ENCODE peak calls at places on chromosomes 6 and 20, in nine cellular contexts. O, G, U, M, J, C, N, S and R are unnamed samples.

GRCh38 chr20:41004561-41005360 is 23.9 kb upstream of the TOP1 start:
- DNase-seq in O (no peak), G (peak), U (peak), M (no peak), J (no peak), C (no peak), N (no peak), S (no peak), R (no peak)

GRCh38 chr6:79742030-79742429 is 110.9 kb downstream of the SH3BGRL2 start:
- DNase-seq in O (no peak), G (no peak), U (no peak), M (no peak), J (no peak), C (no peak), N (no peak), S (no peak), R (no peak)

GRCh38 chr6:160793652-160794051 is 91.6 kb downstream of the PLG start:
- DNase-seq in O (no peak), G (no peak), U (no peak), M (no peak), J (no peak), C (no peak), N (no peak), S (no peak), R (no peak)

GRCh38 chr6:25962368-25963127 is at the start of gene TRIM38:
- DNase-seq in O (peak), G (peak), U (peak), M (no peak), J (peak), C (peak), N (peak), S (peak), R (peak)

GRCh38 chr6:110688661-110689268 is 126.5 kb downstream of the CDK19 start:
- DNase-seq in O (no peak), G (no peak), U (peak), M (no peak), J (no peak), C (no peak), N (no peak), S (no peak), R (peak)

GRCh38 chr6:63507096-63507495 is 65.2 kb upstream of the LOC128125822 start:
- DNase-seq in O (no peak), G (no peak), U (no peak), M (no peak), J (no peak), C (no peak), N (no peak), S (no peak), R (no peak)

GRCh38 chr6:165059032-165059431 is 250.4 kb downstream of the C6orf118 start:
- DNase-seq in O (no peak), G (no peak), U (no peak), M (no peak), J (no peak), C (no peak), N (no peak), S (no peak), R (no peak)

GRCh38 chr20:57399587-57400261 is 8.5 kb downstream of the RBM38 start:
- DNase-seq in O (no peak), G (no peak), U (no peak), M (no peak), J (no peak), C (no peak), N (no peak), S (no peak), R (peak)

GRCh38 chr6:18352842-18353241 is 34.3 kb upstream of the RNF144B start:
- DNase-seq in O (no peak), G (no peak), U (peak), M (no peak), J (no peak), C (no peak), N (no peak), S (no peak), R (no peak)

GRCh38 chr20:8997720-8998119 is 71.2 kb upstream of the PLCB4 start:
- DNase-seq in O (no peak), G (no peak), U (no peak), M (no peak), J (no peak), C (no peak), N (no peak), S (no peak), R (no peak)

GRCh38 chr6:34239893-34240292 is 3.2 kb downstream of the HMGA1 start:
- DNase-seq in O (no peak), G (peak), U (no peak), M (no peak), J (no peak), C (no peak), N (no peak), S (no peak), R (no peak)

GRCh38 chr6:34792605-34793500 is 970 bp downstream of the BLTP3A start:
- DNase-seq in O (peak), G (peak), U (no peak), M (no peak), J (peak), C (no peak), N (no peak), S (no peak), R (no peak)

GRCh38 chr20:33431797-33432381 is 11.7 kb downstream of the SNTA1 start:
- DNase-seq in O (no peak), G (no peak), U (no peak), M (no peak), J (no peak), C (no peak), N (no peak), S (peak), R (no peak)

GRCh38 chr20:3653921-3654320 is 9.3 kb downstream of the GFRA4 start:
- DNase-seq in O (no peak), G (no peak), U (no peak), M (no peak), J (no peak), C (no peak), N (no peak), S (no peak), R (no peak)

GRCh38 chr6:28657756-28658465 is 132.2 kb downstream of the GPX5 start:
- DNase-seq in O (peak), G (no peak), U (no peak), M (no peak), J (peak), C (no peak), N (no peak), S (no peak), R (no peak)

GRCh38 chr6:161901740-161902426 is 628.0 kb upstream of the AGPAT4 start:
- DNase-seq in O (no peak), G (no peak), U (no peak), M (no peak), J (no peak), C (no peak), N (no peak), S (no peak), R (no peak)

GRCh38 chr6:27148404-27148795 is 99.1 kb upstream of the PRSS16 start:
- DNase-seq in O (no peak), G (no peak), U (no peak), M (no peak), J (no peak), C (no peak), N (no peak), S (no peak), R (no peak)

GRCh38 chr6:130233332-130233731 is 10.6 kb upstream of the SAMD3 start:
- DNase-seq in O (no peak), G (no peak), U (no peak), M (no peak), J (no peak), C (no peak), N (no peak), S (no peak), R (no peak)

GRCh38 chr6:30325150-30325872 is 1.4 kb upstream of the TRIM39 start:
- DNase-seq in O (peak), G (no peak), U (no peak), M (no peak), J (no peak), C (no peak), N (no peak), S (peak), R (peak)

GRCh38 chr6:144007779-144008500 is at the start of gene PLAGL1:
- DNase-seq in O (peak), G (peak), U (no peak), M (no peak), J (peak), C (no peak), N (peak), S (peak), R (peak)

GRCh38 chr20:51700809-51701285 is 67.3 kb downstream of the ATP9A start:
- DNase-seq in O (peak), G (no peak), U (no peak), M (no peak), J (peak), C (no peak), N (no peak), S (no peak), R (no peak)

GRCh38 chr6:163806761-163807499 is 392.4 kb downstream of the QKI start:
- DNase-seq in O (no peak), G (no peak), U (no peak), M (no peak), J (no peak), C (no peak), N (no peak), S (no peak), R (no peak)

GRCh38 chr6:158910484-158911075 is 89.4 kb downstream of the RSPH3 start:
- DNase-seq in O (no peak), G (no peak), U (no peak), M (peak), J (no peak), C (no peak), N (no peak), S (no peak), R (no peak)

GRCh38 chr6:15948930-15949900 is 179.7 kb upstream of the MYLIP start:
- DNase-seq in O (peak), G (no peak), U (no peak), M (no peak), J (no peak), C (no peak), N (no peak), S (no peak), R (peak)

GRCh38 chr6:123036663-123037062 is 40.6 kb downstream of the CLVS2 start:
- DNase-seq in O (no peak), G (no peak), U (no peak), M (no peak), J (no peak), C (no peak), N (no peak), S (no peak), R (no peak)

GRCh38 chr20:52048365-52048764 is 143.2 kb downstream of the ZFP64 start:
- DNase-seq in O (no peak), G (no peak), U (no peak), M (no peak), J (no peak), C (no peak), N (no peak), S (no peak), R (no peak)

GRCh38 chr6:76264466-76264865 is 192.0 kb upstream of the IMPG1 start:
- DNase-seq in O (no peak), G (no peak), U (no peak), M (no peak), J (no peak), C (no peak), N (no peak), S (no peak), R (no peak)

GRCh38 chr6:36024154-36024760 is at the start of gene SLC26A8:
- DNase-seq in O (no peak), G (no peak), U (no peak), M (no peak), J (no peak), C (no peak), N (no peak), S (no peak), R (no peak)

GRCh38 chr6:40148882-40149573 is 214.8 kb upstream of the MOCS1 start:
- DNase-seq in O (no peak), G (no peak), U (no peak), M (no peak), J (no peak), C (no peak), N (no peak), S (no peak), R (no peak)

GRCh38 chr6:12291785-12292604 is 1.8 kb downstream of the EDN1 start:
- DNase-seq in O (peak), G (no peak), U (no peak), M (no peak), J (no peak), C (no peak), N (no peak), S (no peak), R (no peak)

GRCh38 chr20:25274481-25274880 is 26.6 kb downstream of the PYGB start:
- DNase-seq in O (no peak), G (peak), U (no peak), M (no peak), J (no peak), C (no peak), N (no peak), S (peak), R (peak)
- H3K27ac ChIP-seq in O (no peak), G (no peak), U (no peak), M (no peak), J (no peak), C (no peak), N (no peak), S (peak), R (no peak)

GRCh38 chr6:41257369-41258195 is 28.9 kb downstream of the TREM1 start:
- DNase-seq in O (no peak), G (no peak), U (no peak), M (no peak), J (peak), C (no peak), N (no peak), S (no peak), R (no peak)
- H3K27ac ChIP-seq in O (no peak), G (no peak), U (no peak), M (no peak), J (no peak), C (no peak), N (no peak), S (no peak), R (no peak)

GRCh38 chr20:34706022-34706875 is 2.1 kb downstream of the TP53INP2 start:
- DNase-seq in O (no peak), G (no peak), U (no peak), M (no peak), J (no peak), C (no peak), N (no peak), S (no peak), R (no peak)
- H3K27ac ChIP-seq in O (peak), G (peak), U (no peak), M (no peak), J (peak), C (peak), N (peak), S (peak), R (peak)

DNA sequence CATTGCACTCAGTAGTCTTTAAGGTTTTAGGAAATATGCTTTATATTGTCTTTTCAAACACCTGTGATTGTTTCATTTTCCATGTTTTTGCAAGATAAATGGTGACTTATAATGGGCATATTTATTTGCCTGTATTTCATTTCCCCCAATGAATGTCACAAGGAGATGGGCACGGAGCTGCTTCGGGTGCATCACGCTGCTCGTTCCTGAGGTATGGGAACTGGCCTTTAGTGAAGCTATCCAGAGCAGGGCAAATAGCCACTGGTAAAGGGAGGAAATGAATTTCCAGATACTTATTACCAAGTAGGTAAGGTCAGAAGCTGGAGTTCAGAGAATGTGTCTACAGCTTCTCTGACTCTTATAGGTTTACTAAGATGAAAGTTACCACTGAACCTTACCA is 3.7 kb downstream of the POU3F2 start:
- DNase-seq in O (no peak), G (no peak), U (no peak), M (no peak), J (no peak), C (no peak), N (no peak), S (no peak), R (no peak)
- H3K27ac ChIP-seq in O (no peak), G (no peak), U (no peak), M (no peak), J (peak), C (no peak), N (no peak), S (no peak), R (no peak)

GRCh38 chr20:17992224-17992637 is 23.4 kb downstream of the MGME1 start:
- DNase-seq in O (no peak), G (no peak), U (no peak), M (no peak), J (no peak), C (no peak), N (no peak), S (no peak), R (no peak)
- H3K27ac ChIP-seq in O (no peak), G (no peak), U (no peak), M (no peak), J (no peak), C (no peak), N (no peak), S (no peak), R (no peak)

DNA sequence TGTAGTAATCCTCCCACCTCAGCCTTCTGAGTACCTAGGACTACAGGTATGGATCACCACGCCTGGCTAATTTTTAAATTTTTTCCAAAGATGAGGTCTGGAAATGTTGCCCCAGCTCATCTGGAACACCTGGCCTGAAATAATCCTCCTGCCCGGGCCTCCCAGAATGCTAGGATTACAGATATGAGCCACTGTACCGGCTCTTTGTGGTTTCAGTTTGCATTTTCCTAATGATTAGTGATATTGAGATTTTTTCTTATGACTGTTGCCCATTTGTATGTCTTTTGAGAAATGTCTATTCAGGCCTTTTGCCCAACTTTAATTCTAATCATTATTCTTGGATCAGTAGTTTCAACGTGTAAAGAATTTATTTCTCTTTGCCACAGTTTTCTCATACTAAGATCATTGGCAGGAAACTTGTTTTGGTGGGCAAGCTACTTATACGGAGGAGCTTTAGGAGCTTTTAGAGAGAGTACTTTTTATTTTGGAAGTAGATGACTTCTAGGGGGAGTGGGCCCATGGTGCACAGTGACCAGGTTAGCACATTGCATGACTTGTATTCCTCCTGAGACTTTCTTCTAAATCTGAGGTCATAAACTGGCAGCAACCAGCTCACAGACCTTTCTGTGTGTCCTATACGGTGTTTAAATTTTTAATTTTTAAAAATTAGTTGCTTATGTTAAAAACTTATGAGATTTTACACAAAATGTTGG is 62.3 kb downstream of the STK4 start:
- DNase-seq in O (no peak), G (no peak), U (no peak), M (no peak), J (no peak), C (no peak), N (no peak), S (no peak), R (no peak)
- H3K27ac ChIP-seq in O (no peak), G (no peak), U (no peak), M (no peak), J (no peak), C (no peak), N (no peak), S (no peak), R (no peak)

DNA sequence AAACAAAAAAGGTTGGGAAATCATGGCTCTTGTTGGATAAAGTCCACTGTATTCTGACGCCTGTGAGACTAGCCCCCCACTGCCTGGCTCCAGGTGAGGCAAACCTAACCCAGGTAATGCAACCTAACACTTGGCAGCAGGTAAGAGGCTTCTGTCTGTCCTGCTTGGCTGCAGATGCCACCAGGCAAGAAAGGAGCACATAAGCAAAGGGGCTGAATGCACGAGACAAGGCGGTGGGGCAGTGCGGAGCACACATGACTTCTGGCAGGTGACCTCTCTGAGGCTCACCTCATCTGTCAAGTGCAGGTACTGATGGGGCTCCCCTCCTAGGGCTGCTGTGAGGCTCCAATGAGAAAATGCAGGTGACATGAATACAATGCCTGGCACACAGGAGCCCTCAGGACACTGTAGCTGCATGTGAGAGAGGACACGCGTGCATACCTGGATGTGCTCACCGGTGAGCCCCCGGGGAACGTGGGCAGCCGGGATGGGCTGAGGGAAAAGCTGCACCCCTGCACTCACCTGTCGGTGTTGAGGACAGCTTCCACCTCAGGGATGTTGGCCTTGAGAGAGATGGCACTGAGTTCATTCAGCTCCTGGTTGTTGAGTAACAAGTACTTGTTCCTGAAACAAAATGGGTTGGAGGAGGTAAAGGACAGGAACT is 54.1 kb downstream of the MYH7B start:
- DNase-seq in O (no peak), G (no peak), U (no peak), M (no peak), J (no peak), C (no peak), N (no peak), S (no peak), R (no peak)
- H3K27ac ChIP-seq in O (no peak), G (no peak), U (no peak), M (no peak), J (no peak), C (no peak), N (peak), S (peak), R (no peak)

GRCh38 chr20:44616604-44616964 is 34.2 kb downstream of the PKIG start:
- DNase-seq in O (no peak), G (no peak), U (no peak), M (no peak), J (no peak), C (no peak), N (no peak), S (peak), R (no peak)

GRCh38 chr20:44614525-44614924 is 32.1 kb downstream of the PKIG start:
- DNase-seq in O (no peak), G (peak), U (no peak), M (no peak), J (no peak), C (no peak), N (no peak), S (peak), R (peak)

GRCh38 chr20:44615169-44615791 is 32.9 kb downstream of the PKIG start:
- DNase-seq in O (no peak), G (no peak), U (no peak), M (no peak), J (no peak), C (no peak), N (no peak), S (peak), R (no peak)

GRCh38 chr20:44618318-44618731 is 33.2 kb downstream of the ADA start:
- DNase-seq in O (no peak), G (no peak), U (no peak), M (no peak), J (no peak), C (no peak), N (no peak), S (peak), R (no peak)

DNA sequence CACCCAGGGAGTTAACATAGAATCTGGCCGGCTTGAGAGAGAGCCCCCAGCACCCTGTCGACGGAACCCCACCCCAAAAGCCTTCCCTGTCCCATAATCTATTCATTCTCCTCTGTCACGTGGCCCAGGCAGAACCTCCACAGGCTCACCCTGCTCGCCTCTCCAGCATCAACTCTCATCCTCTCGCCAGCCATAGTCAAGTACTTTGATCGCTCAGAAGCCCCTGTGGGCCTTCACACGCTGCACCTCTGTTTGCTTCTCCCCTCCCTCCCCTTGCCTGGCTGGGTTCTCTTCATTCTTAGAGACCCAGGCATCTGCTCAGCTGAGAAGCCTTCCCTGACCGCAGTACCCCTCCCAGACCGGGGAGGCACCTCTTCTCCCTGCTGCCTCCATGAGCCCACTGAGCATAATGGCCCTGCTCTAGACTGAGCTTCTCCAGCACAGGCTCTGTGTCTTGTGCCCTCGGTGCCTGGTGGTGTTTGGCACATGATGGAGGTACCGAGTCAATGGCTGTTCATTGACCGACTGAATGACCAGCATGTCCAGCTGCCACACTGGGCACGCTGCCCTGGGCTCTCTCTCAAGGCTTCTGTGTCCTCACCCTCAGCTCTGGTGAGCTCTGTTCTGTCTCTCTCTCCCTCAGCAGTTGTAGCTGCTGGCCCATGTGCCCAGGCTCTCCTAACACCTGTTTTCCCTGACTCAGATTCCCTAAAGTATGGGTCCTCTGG is 33.7 kb downstream of the PKIG start:
- DNase-seq in O (no peak), G (no peak), U (no peak), M (no peak), J (no peak), C (peak), N (no peak), S (peak), R (no peak)
- H3K27ac ChIP-seq in O (no peak), G (peak), U (no peak), M (no peak), J (peak), C (peak), N (peak), S (peak), R (peak)

GRCh38 chr20:45867129-45867810 is 9.9 kb downstream of the ZSWIM3 start:
- DNase-seq in O (no peak), G (no peak), U (no peak), M (no peak), J (no peak), C (no peak), N (no peak), S (no peak), R (no peak)
- H3K27ac ChIP-seq in O (no peak), G (no peak), U (peak), M (no peak), J (no peak), C (no peak), N (no peak), S (no peak), R (no peak)